ENCODE peak calls at places on chromosome 17, in eight cellular contexts. W is astrocyte of the spinal cord; T is cardiac fibroblast; P is HCT116; U is endothelial cell; I is A549; X is CD8-positive, alpha-beta T cell; Z is body of pancreas. F is an unnamed sample.

GRCh38 chr17:73645050-73645871 is 1.0 kb upstream of the SDK2 start:
- DNase-seq in W (peak), T (no peak), P (no peak), U (peak), I (peak), X (peak), Z (no peak), F (peak)

GRCh38 chr17:74776990-74777389 is 845 bp upstream of the NAT9 start:
- DNase-seq in W (no peak), T (no peak), P (no peak), U (no peak), I (no peak), X (no peak), Z (no peak), F (no peak)

GRCh38 chr17:36768355-36768754 is 167.0 kb downstream of the MRM1 start:
- DNase-seq in W (no peak), T (no peak), P (no peak), U (no peak), I (no peak), X (no peak), Z (no peak), F (peak)

GRCh38 chr17:27888945-27889344 is 4.2 kb downstream of the LYRM9 start:
- DNase-seq in W (no peak), T (peak), P (no peak), U (no peak), I (no peak), X (no peak), Z (peak), F (no peak)

GRCh38 chr17:32259596-32259995 is 6.0 kb upstream of the RHBDL3 start:
- DNase-seq in W (peak), T (peak), P (no peak), U (no peak), I (no peak), X (no peak), Z (no peak), F (no peak)

GRCh38 chr17:69828087-69828486 is 246.9 kb upstream of the KCNJ16 start:
- DNase-seq in W (peak), T (peak), P (no peak), U (no peak), I (no peak), X (no peak), Z (peak), F (no peak)

GRCh38 chr17:37791434-37791833 is 46.6 kb upstream of the HNF1B start:
- DNase-seq in W (no peak), T (peak), P (no peak), U (no peak), I (peak), X (no peak), Z (peak), F (peak)

GRCh38 chr17:64938925-64939474 is 19.7 kb upstream of the LRRC37A3 start:
- DNase-seq in W (no peak), T (peak), P (no peak), U (peak), I (peak), X (peak), Z (peak), F (peak)

GRCh38 chr17:34207572-34207971 is 47.5 kb upstream of the CCL2 start:
- DNase-seq in W (no peak), T (peak), P (no peak), U (no peak), I (no peak), X (no peak), Z (no peak), F (no peak)

GRCh38 chr17:50817142-50817751 is 18.1 kb upstream of the WFIKKN2 start:
- DNase-seq in W (no peak), T (peak), P (peak), U (peak), I (peak), X (peak), Z (peak), F (peak)

GRCh38 chr17:32875904-32876413 is 965 bp downstream of the MYO1D start:
- DNase-seq in W (peak), T (peak), P (no peak), U (no peak), I (no peak), X (no peak), Z (no peak), F (no peak)

GRCh38 chr17:43021739-43022512 is at the start of gene VAT1:
- DNase-seq in W (peak), T (peak), P (peak), U (peak), I (peak), X (peak), Z (peak), F (peak)

GRCh38 chr17:38554430-38555350 is 51.1 kb downstream of the SRCIN1 start:
- DNase-seq in W (peak), T (peak), P (no peak), U (no peak), I (no peak), X (no peak), Z (no peak), F (peak)

GRCh38 chr17:72296456-72296855 is 175.6 kb downstream of the SOX9 start:
- DNase-seq in W (no peak), T (peak), P (no peak), U (no peak), I (no peak), X (no peak), Z (no peak), F (no peak)

GRCh38 chr17:48624544-48625501 is 1.3 kb downstream of the HOXB9 start:
- DNase-seq in W (peak), T (no peak), P (no peak), U (no peak), I (peak), X (no peak), Z (no peak), F (no peak)

GRCh38 chr17:45147581-45148182 is 593 bp upstream of the HEXIM1 start:
- DNase-seq in W (peak), T (peak), P (peak), U (peak), I (peak), X (peak), Z (peak), F (peak)

GRCh38 chr17:66715745-66716156 is 119.2 kb upstream of the CACNG5 start:
- DNase-seq in W (peak), T (peak), P (peak), U (peak), I (peak), X (peak), Z (peak), F (no peak)

GRCh38 chr17:47808036-47808829 is 13.4 kb downstream of the OSBPL7 start:
- DNase-seq in W (no peak), T (no peak), P (no peak), U (no peak), I (no peak), X (no peak), Z (no peak), F (no peak)

GRCh38 chr17:7887482-7888183 is 956 bp upstream of the CHD3 start:
- DNase-seq in W (peak), T (peak), P (peak), U (peak), I (peak), X (peak), Z (peak), F (peak)

GRCh38 chr17:7885357-7886226 is 3.0 kb upstream of the CHD3 start:
- DNase-seq in W (peak), T (peak), P (no peak), U (peak), I (peak), X (peak), Z (peak), F (peak)

GRCh38 chr17:7886227-7887037 is 2.2 kb upstream of the CHD3 start:
- DNase-seq in W (peak), T (peak), P (no peak), U (peak), I (peak), X (peak), Z (peak), F (peak)

GRCh38 chr17:7888184-7888920 is at the start of gene CHD3:
- DNase-seq in W (peak), T (peak), P (no peak), U (no peak), I (no peak), X (peak), Z (peak), F (peak)

DNA sequence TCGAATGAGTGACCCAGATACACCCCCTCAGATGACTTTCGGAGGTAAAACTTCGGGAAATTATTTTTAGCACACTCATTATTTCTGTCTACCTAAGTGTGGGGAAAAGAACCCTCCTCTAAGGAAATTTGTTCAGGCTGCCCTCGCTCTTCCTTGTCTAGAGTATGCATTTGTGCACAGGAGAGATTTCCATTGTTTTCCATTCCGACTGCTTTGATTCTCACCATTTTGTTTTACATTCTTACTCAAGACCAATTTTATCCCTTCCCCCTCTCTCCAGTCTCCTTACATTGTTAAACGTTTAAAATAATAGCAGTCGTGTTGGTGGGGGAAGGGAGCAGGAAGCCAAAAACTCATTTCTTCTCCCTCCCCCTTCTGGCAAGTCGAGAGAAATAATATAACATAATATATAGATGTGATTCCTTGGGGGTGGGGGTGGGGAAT is 1.5 kb upstream of the CHD3 start:
- DNase-seq in W (no peak), T (no peak), P (no peak), U (no peak), I (no peak), X (no peak), Z (no peak), F (no peak)
- TF ChIP-seq CTCF in W (no peak), T (no peak), P (no peak), U (no peak), I (no peak), X (no peak), Z (no peak), F (no peak)

DNA sequence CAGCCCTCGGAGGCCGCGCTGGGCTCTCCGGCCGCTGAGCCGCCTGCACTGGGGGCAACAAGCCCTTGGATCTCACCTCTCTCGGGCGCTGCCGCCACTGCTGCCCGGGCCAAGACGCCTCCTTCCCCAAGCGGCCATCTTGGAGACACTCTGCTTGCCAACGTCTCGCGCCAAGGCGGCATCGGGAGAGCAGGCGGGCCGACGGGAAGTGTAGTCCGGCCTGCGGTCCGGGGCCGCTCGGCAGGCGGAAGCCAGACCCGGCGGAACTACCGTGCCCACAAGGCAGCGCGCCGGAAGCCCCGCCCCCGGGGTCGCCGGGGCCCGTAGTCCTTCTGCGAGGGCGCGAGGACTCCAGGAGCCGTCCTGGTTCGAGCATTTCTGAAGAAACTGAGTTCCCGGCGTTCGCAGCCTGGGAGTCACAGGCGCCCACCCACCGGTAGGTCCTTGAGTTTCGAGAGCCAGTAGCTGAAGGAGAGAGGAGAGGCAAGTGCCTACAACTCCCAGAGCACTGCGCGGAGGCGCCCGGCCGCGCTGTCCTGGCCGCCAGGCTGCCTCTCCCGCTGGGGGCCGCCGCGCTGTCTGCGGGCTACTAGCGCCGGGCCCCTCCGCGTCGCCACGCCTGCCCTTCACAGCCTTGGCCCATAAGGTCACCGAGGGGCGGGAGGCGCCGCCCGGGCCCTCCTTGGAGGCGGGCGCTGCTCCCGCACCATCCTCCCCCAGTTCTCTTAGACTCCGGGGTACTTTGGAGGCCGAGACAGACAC is at the start of gene TMEM11:
- DNase-seq in W (peak), T (peak), P (peak), U (peak), I (peak), X (peak), Z (peak), F (peak)
- TF ChIP-seq CTCF in W (peak), T (no peak), P (no peak), U (no peak), I (peak), X (peak), Z (no peak), F (no peak)

GRCh38 chr17:6573982-6574688 is 17.8 kb upstream of the PITPNM3 start:
- DNase-seq in W (no peak), T (no peak), P (no peak), U (no peak), I (no peak), X (no peak), Z (no peak), F (no peak)

GRCh38 chr17:6572997-6573396 is 16.6 kb upstream of the PITPNM3 start:
- DNase-seq in W (no peak), T (no peak), P (no peak), U (no peak), I (no peak), X (no peak), Z (no peak), F (no peak)

GRCh38 chr17:6576038-6576437 is 19.7 kb upstream of the PITPNM3 start:
- DNase-seq in W (no peak), T (no peak), P (no peak), U (no peak), I (no peak), X (no peak), Z (no peak), F (no peak)

GRCh38 chr17:6575596-6575988 is 19.2 kb upstream of the PITPNM3 start:
- DNase-seq in W (no peak), T (no peak), P (no peak), U (no peak), I (no peak), X (no peak), Z (no peak), F (no peak)

GRCh38 chr17:6574689-6575595 is 18.6 kb upstream of the PITPNM3 start:
- DNase-seq in W (peak), T (peak), P (no peak), U (no peak), I (no peak), X (peak), Z (peak), F (no peak)
- TF ChIP-seq CTCF in W (no peak), T (peak), P (no peak), U (no peak), I (no peak), X (no peak), Z (no peak), F (no peak)

GRCh38 chr17:58005031-58005727 is 1.9 kb downstream of the SRSF1 start:
- DNase-seq in W (no peak), T (no peak), P (no peak), U (no peak), I (peak), X (no peak), Z (no peak), F (no peak)
- TF ChIP-seq CTCF in W (no peak), T (no peak), P (no peak), U (no peak), I (no peak), X (no peak), Z (no peak), F (peak)